ENCODE peak calls at places on chromosomes 5 and 9, in ten cellular contexts. Z is pancreas, M is GM23338, E is fibroblast of the aortic adventitia, Y is GM12865, N is foreskin fibroblast, Q is left lung, J is lower lobe of right lung, L is psoas muscle, V is transverse colon. A is an unnamed sample.

GRCh38 chr5:96332535-96333396 is 100.3 kb downstream of the PCSK1 start:
- DNase-seq in Z (no peak), M (no peak), E (no peak), Y (no peak), N (no peak), Q (no peak), J (no peak), L (no peak), V (no peak), A (no peak)

GRCh38 chr5:170221319-170221718 is 11.5 kb upstream of the C5orf58 start:
- DNase-seq in Z (no peak), M (peak), E (no peak), Y (no peak), N (no peak), Q (no peak), J (no peak), L (no peak), V (no peak), A (peak)

GRCh38 chr9:116193636-116194035 is 40.0 kb downstream of the PAPPA start:
- DNase-seq in Z (no peak), M (no peak), E (peak), Y (no peak), N (peak), Q (no peak), J (no peak), L (no peak), V (no peak), A (peak)

GRCh38 chr5:57435701-57436134 is 46.9 kb downstream of the ACTBL2 start:
- DNase-seq in Z (no peak), M (no peak), E (peak), Y (no peak), N (peak), Q (no peak), J (no peak), L (no peak), V (no peak), A (peak)

GRCh38 chr5:154898210-154898609 is 39.8 kb downstream of the CNOT8 start:
- DNase-seq in Z (no peak), M (no peak), E (no peak), Y (no peak), N (no peak), Q (no peak), J (no peak), L (peak), V (no peak), A (peak)

GRCh38 chr9:33765411-33765810 is 29.9 kb upstream of the PRSS3 start:
- DNase-seq in Z (no peak), M (no peak), E (peak), Y (no peak), N (peak), Q (no peak), J (no peak), L (no peak), V (no peak), A (peak)

GRCh38 chr5:134132372-134133212 is 18.1 kb downstream of the TCF7 start:
- DNase-seq in Z (no peak), M (peak), E (no peak), Y (peak), N (no peak), Q (peak), J (peak), L (no peak), V (no peak), A (no peak)

GRCh38 chr9:125495137-125496119 is 211.6 kb downstream of the MAPKAP1 start:
- DNase-seq in Z (no peak), M (no peak), E (no peak), Y (peak), N (no peak), Q (no peak), J (no peak), L (no peak), V (no peak), A (no peak)

GRCh38 chr5:37859805-37860204 is 20.0 kb upstream of the GDNF start:
- DNase-seq in Z (no peak), M (no peak), E (no peak), Y (peak), N (no peak), Q (no peak), J (no peak), L (no peak), V (no peak), A (no peak)

GRCh38 chr5:168042284-168043080 is 249.0 kb upstream of the WWC1 start:
- DNase-seq in Z (no peak), M (no peak), E (no peak), Y (no peak), N (no peak), Q (no peak), J (no peak), L (no peak), V (no peak), A (no peak)

GRCh38 chr5:30932611-30933010 is 260.9 kb upstream of the CDH6 start:
- DNase-seq in Z (no peak), M (no peak), E (peak), Y (no peak), N (no peak), Q (no peak), J (no peak), L (no peak), V (no peak), A (no peak)

DNA sequence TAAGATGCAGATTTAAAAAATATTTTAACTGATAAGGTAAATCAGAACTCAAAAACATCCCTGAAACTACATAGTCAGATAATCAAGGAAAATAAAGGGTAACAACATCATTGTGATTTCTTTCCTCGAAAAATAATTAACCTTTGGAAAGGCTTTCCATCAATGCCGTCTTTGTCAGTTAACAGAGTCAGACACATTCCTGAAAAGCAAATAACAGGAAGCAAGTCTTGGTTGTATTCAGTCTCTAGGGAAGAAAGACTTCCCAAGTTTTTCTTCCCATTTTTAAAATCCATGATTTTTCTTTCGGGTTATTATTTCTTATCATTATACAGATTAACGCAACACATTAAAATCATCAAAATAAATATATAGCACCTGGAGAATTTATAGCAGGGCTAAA is 256.4 kb upstream of the CDH6 start:
- DNase-seq in Z (no peak), M (no peak), E (no peak), Y (no peak), N (no peak), Q (no peak), J (no peak), L (no peak), V (no peak), A (no peak)
- H3K4me3 ChIP-seq in Z (no peak), M (no peak), E (no peak), Y (no peak), N (no peak), Q (no peak), J (no peak), L (no peak), V (no peak), A (no peak)

DNA sequence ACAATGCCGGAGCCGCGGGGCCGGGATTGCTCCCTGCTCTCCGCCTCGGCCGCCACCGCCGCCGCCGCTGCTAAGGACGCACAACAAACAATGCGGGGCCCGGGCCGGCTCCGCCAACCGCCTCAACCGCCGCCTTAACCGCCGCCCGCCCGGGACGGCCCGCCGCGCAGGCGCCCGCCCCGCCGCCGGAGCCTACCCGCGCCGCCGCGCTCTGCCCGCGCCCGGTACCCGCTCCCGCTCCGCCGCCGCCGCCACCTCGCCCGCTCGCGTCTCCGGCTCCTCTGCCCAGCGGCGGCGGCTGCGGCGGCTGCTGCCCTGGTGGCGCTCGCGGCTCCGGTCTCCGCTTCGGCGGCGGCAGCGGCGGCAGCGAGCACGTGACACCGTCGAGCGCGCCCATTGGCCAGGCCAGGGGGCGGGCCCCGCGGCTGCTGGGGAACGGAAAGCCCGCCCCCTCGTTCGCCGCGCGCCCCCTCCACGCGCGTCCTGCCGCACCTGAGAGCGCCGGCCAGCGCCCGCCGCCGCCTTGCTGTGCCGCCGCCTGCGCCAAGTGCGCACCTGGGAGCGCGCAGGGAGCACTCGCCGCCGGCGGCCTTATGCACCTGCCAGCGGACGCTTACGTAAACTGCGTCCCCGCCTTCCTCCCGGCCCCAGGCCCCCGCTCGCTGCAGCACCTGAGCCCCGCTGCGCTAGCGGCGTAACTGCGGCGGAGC is at the start of gene STRBP:
- DNase-seq in Z (peak), M (peak), E (peak), Y (peak), N (peak), Q (peak), J (peak), L (peak), V (peak), A (peak)
- TF ChIP-seq CTCF in Z (no peak), M (no peak), E (no peak), Y (no peak), N (no peak), Q (no peak), J (no peak), L (no peak), V (no peak), A (no peak)

GRCh38 chr9:8268216-8268878 is 468.8 kb upstream of the DMAC1 start:
- DNase-seq in Z (peak), M (no peak), E (peak), Y (no peak), N (peak), Q (no peak), J (no peak), L (no peak), V (no peak), A (peak)

GRCh38 chr9:8259028-8259427 is 459.4 kb upstream of the DMAC1 start:
- DNase-seq in Z (no peak), M (peak), E (no peak), Y (no peak), N (no peak), Q (no peak), J (no peak), L (no peak), V (no peak), A (no peak)

GRCh38 chr9:8266861-8267260 is 467.3 kb upstream of the DMAC1 start:
- DNase-seq in Z (no peak), M (no peak), E (no peak), Y (no peak), N (no peak), Q (no peak), J (no peak), L (no peak), V (no peak), A (no peak)

GRCh38 chr9:8261737-8262136 is 462.2 kb upstream of the DMAC1 start:
- DNase-seq in Z (no peak), M (no peak), E (no peak), Y (no peak), N (no peak), Q (no peak), J (no peak), L (no peak), V (no peak), A (no peak)

DNA sequence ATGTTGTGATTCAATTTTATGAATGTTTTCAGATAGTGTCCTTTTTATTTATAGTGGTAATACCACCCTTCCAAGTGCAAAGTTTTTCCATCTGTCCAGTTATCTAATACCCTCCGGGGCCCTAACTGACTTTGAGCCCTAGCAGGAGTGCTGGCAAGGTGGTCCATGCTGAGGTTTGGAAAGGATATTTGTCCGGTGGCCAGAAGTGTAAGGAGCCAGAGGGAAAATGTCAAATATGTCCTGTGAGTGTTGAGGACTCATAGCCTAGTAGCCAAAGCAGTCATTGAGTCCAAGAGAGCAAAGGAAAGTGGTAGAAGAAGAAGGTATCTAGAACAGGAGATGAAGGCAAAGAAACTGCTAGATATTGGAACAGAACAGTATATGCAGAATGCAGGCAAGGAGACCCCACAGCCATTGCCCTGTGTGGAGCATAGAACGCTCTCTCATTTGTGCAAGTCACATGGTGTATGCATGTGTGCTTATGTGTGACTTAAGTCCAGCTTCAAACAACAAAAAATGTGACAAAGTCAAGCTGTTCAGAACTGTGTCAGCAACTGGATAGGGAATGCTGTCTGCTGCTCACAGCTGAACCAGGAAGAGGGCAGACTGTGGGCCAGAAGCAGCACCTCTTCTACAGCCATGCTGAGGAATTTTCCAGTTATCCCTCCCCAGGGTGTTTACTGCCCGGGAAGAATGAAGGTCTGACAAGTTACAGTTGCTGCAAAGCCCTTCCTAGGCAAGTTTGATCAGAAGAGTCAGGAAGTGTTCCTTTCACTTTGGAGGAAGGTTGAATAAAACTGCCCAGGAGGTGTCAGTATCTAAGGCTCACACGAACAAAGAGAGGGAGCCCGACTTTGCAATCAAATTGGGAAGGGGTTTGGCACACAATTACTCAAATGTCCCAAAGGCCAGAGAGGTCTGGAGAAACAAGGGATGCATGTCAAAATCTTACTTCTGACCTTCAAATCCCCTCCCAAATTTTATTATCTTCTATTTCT is 463.3 kb upstream of the DMAC1 start:
- DNase-seq in Z (no peak), M (peak), E (peak), Y (no peak), N (no peak), Q (no peak), J (no peak), L (no peak), V (no peak), A (no peak)
- H3K4me3 ChIP-seq in Z (no peak), M (no peak), E (no peak), Y (no peak), N (no peak), Q (no peak), J (no peak), L (no peak), V (no peak), A (no peak)

DNA sequence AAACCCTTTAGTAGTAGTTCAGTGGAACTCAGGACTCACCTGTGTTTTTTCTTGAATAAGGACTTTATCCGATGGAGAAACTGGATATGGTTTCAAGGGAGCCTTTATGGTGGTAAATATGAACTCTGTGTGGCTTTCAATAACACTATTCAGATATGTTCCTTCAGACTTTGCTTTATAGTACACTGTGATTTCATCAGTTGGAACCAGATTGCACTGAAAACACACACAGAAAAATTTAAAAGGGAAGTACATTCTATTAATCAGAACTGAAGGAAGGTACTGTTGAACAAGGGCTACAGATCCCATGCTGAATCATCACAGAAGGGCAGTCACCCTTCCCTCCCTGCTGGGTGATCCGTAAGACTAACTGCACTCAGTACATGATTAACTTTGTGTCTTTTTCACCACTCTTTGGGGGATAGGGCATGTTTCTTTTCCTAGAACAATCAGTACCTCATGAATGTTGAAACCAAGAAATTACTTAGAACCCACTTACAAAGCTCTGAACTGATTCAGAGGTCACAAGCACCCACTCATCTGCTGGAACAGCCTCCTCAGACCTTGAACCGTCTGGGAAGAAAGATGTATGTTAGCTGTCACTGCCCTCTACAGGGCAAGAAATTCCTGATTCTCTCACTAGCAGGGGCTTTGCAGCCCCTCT is 51.2 kb downstream of the IARS1 start:
- DNase-seq in Z (no peak), M (peak), E (peak), Y (no peak), N (peak), Q (no peak), J (no peak), L (no peak), V (no peak), A (peak)
- TF ChIP-seq CTCF in Z (no peak), M (peak), E (peak), Y (no peak), N (no peak), Q (no peak), J (peak), L (no peak), V (no peak), A (peak)

DNA sequence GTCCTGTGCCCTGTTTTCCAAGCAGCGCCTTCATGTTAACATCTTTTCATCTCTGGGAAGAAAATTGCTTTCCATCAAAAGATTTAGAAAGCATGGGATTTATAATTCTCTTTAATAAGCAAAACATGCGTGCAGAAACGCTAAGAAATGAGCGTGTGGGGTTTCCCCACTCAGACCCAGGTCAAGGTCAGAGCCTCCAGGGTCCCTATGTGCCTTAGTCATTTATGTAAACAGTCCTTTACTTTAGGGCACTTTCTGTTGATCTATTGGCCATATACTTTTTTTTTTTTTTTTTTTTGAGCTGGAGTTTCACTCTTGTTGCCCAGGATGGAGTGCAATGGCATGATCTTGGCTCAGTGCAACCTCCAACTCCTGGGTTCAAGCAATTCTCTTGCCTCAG is 177.5 kb upstream of the S1PR3 start:
- DNase-seq in Z (no peak), M (no peak), E (no peak), Y (no peak), N (no peak), Q (no peak), J (no peak), L (no peak), V (no peak), A (no peak)
- H3K4me3 ChIP-seq in Z (no peak), M (no peak), E (no peak), Y (no peak), N (no peak), Q (no peak), J (no peak), L (no peak), V (no peak), A (no peak)

GRCh38 chr9:73565026-73565425 is 413.4 kb downstream of the ANXA1 start:
- DNase-seq in Z (no peak), M (no peak), E (no peak), Y (no peak), N (no peak), Q (no peak), J (no peak), L (no peak), V (no peak), A (no peak)

GRCh38 chr9:73566627-73567026 is 415.0 kb downstream of the ANXA1 start:
- DNase-seq in Z (no peak), M (no peak), E (no peak), Y (no peak), N (no peak), Q (no peak), J (no peak), L (no peak), V (no peak), A (no peak)

GRCh38 chr9:73565833-73566465 is 414.3 kb downstream of the ANXA1 start:
- DNase-seq in Z (no peak), M (peak), E (peak), Y (peak), N (no peak), Q (no peak), J (no peak), L (no peak), V (no peak), A (peak)
- TF ChIP-seq CTCF in Z (no peak), M (peak), E (peak), Y (peak), N (peak), Q (no peak), J (peak), L (no peak), V (no peak), A (peak)

GRCh38 chr9:36456480-36457115 is 56.5 kb upstream of the RNF38 start:
- DNase-seq in Z (no peak), M (no peak), E (peak), Y (no peak), N (no peak), Q (no peak), J (no peak), L (no peak), V (no peak), A (no peak)

GRCh38 chr9:36451949-36452348 is 51.9 kb upstream of the RNF38 start:
- DNase-seq in Z (no peak), M (no peak), E (no peak), Y (no peak), N (no peak), Q (peak), J (peak), L (no peak), V (no peak), A (no peak)

GRCh38 chr9:36461341-36461740 is 61.3 kb upstream of the RNF38 start:
- DNase-seq in Z (no peak), M (no peak), E (peak), Y (no peak), N (no peak), Q (no peak), J (no peak), L (no peak), V (no peak), A (no peak)

GRCh38 chr9:36462245-36462644 is 62.2 kb upstream of the RNF38 start:
- DNase-seq in Z (no peak), M (no peak), E (no peak), Y (no peak), N (no peak), Q (no peak), J (no peak), L (no peak), V (no peak), A (no peak)

GRCh38 chr9:36457836-36458429 is 57.9 kb upstream of the RNF38 start:
- DNase-seq in Z (no peak), M (no peak), E (no peak), Y (no peak), N (no peak), Q (no peak), J (no peak), L (no peak), V (no peak), A (no peak)
- H3K4me3 ChIP-seq in Z (no peak), M (no peak), E (no peak), Y (peak), N (no peak), Q (no peak), J (no peak), L (no peak), V (no peak), A (no peak)

GRCh38 chr5:158895573-158895972 is 204.1 kb downstream of the EBF1 start:
- DNase-seq in Z (no peak), M (peak), E (peak), Y (no peak), N (no peak), Q (no peak), J (no peak), L (no peak), V (no peak), A (peak)

GRCh38 chr5:158899201-158899600 is 200.5 kb downstream of the EBF1 start:
- DNase-seq in Z (no peak), M (no peak), E (no peak), Y (no peak), N (peak), Q (no peak), J (no peak), L (no peak), V (no peak), A (peak)

GRCh38 chr5:158897444-158898160 is 202.1 kb downstream of the EBF1 start:
- DNase-seq in Z (no peak), M (no peak), E (no peak), Y (peak), N (no peak), Q (no peak), J (no peak), L (no peak), V (no peak), A (no peak)

GRCh38 chr5:158899792-158900191 is 199.9 kb downstream of the EBF1 start:
- DNase-seq in Z (no peak), M (no peak), E (peak), Y (no peak), N (peak), Q (no peak), J (no peak), L (peak), V (no peak), A (peak)

GRCh38 chr5:158898185-158899177 is 201.2 kb downstream of the EBF1 start:
- DNase-seq in Z (no peak), M (no peak), E (no peak), Y (peak), N (no peak), Q (no peak), J (no peak), L (no peak), V (no peak), A (peak)
- TF ChIP-seq CTCF in Z (no peak), M (no peak), E (no peak), Y (no peak), N (no peak), Q (no peak), J (no peak), L (no peak), V (no peak), A (no peak)

GRCh38 chr5:142753114-142753764 is 16.9 kb upstream of the ARHGAP26 start:
- DNase-seq in Z (peak), M (no peak), E (peak), Y (no peak), N (no peak), Q (no peak), J (peak), L (peak), V (peak), A (peak)
- H3K4me3 ChIP-seq in Z (no peak), M (no peak), E (no peak), Y (no peak), N (no peak), Q (no peak), J (no peak), L (no peak), V (no peak), A (no peak)